ENCODE peak calls at places on chromosome 22, in four cellular contexts. One of them, this sample, is unnamed.

GRCh38 chr22:44486538-44486937 is 11.5 kb downstream of the RTL6 start:
- DNase-seq in GM12865: no peak
- DNase-seq in astrocyte: no peak
- DNase-seq in Calu3: peak
- DNase-seq in this sample: no peak

GRCh38 chr22:48942698-48943566 is 884.7 kb downstream of the BRD1 start:
- DNase-seq in astrocyte: no peak
- DNase-seq in Calu3: no peak
- DNase-seq in GM12865: no peak
- DNase-seq in this sample: no peak

GRCh38 chr22:19800306-19800705 is 39.7 kb downstream of the TBX1 start:
- DNase-seq in astrocyte: no peak
- DNase-seq in Calu3: no peak
- DNase-seq in GM12865: no peak
- DNase-seq in this sample: no peak

GRCh38 chr22:19855504-19856409 is 1.1 kb upstream of the GNB1L start:
- DNase-seq in GM12865: peak
- DNase-seq in Calu3: peak
- DNase-seq in astrocyte: peak
- DNase-seq in this sample: no peak

GRCh38 chr22:17205432-17205831 is 13.8 kb downstream of the ADA2 start:
- DNase-seq in GM12865: peak
- DNase-seq in astrocyte: no peak
- DNase-seq in Calu3: no peak
- DNase-seq in this sample: no peak

GRCh38 chr22:33544707-33545106 is 375.6 kb downstream of the LARGE1 start:
- DNase-seq in astrocyte: peak
- DNase-seq in GM12865: peak
- DNase-seq in Calu3: no peak
- DNase-seq in this sample: no peak

GRCh38 chr22:44500623-44501022 is 2.6 kb upstream of the RTL6 start:
- DNase-seq in GM12865: no peak
- DNase-seq in Calu3: no peak
- DNase-seq in astrocyte: no peak
- DNase-seq in this sample: no peak

GRCh38 chr22:19628038-19628776 is 86.1 kb upstream of the SEPTIN5 start:
- DNase-seq in astrocyte: no peak
- DNase-seq in Calu3: no peak
- DNase-seq in GM12865: no peak
- DNase-seq in this sample: no peak

GRCh38 chr22:44357962-44358553 is 45.3 kb upstream of the SHISAL1 start:
- DNase-seq in GM12865: no peak
- DNase-seq in Calu3: no peak
- DNase-seq in astrocyte: peak
- DNase-seq in this sample: no peak

GRCh38 chr22:29581799-29582198 is 886 bp upstream of the NIPSNAP1 start:
- DNase-seq in GM12865: no peak
- DNase-seq in astrocyte: no peak
- DNase-seq in Calu3: peak
- DNase-seq in this sample: no peak

DNA sequence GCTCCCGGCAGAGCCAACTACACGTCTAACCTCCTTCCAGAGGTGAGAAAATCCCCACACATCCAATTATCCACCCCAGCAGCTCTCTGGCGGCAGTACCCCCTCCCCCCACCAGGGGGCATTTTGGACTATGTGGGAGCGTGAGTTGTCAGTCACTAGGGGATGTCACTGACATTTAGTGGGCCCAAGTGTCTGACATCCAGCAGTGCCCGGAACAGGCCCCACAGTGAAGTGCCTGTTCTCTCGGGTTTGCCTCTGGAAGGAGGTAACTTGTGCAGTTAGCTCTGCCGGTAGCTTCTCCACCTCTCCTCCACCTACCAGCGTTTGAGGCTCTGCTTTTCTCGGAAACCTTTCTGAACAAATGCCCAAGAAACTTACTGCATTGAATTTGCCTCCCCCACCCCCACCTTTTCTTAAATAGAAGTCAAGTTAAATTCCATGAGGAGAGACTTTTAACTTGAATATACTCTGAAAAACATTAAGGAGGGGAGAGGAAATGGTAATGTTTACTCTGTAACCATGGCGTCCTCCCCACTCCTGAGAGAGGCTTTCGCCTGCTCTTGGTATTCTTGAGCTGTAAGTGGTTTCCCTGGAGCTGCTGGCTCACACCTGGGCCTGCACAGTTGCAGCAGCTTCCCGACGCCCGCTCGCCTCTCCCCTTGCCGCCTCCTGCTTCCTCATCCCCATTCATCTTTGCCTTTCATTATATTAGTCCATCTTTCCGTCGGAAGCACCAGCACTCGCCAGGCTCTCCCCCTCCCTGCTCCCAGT is 112.8 kb downstream of the WNT7B start:
- DNase-seq in GM12865: peak
- DNase-seq in astrocyte: peak
- DNase-seq in Calu3: peak
- DNase-seq in this sample: peak
- TF ChIP-seq CTCF in GM12865: peak
- TF ChIP-seq CTCF in astrocyte: peak
- TF ChIP-seq CTCF in Calu3: peak
- TF ChIP-seq CTCF in this sample: peak

DNA sequence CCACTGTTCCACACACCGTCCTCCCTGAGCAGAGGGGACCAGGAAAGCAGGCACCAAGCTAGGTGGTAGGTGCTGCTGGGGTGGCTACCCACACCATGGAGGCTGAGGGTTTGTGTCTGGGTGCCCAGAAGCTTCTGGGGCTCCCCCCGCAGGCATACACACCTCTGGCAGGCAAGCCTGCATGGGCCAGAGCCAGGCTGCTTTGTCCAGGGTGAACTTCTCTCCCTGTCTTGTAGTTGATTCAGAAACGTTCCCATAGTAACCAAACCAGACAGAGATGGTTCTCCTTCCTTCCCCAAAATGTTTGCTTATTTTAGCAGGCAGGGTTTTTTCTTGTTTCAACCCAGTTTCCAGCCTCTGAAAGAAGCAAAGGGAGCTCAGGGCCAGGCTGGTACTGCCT is 40.9 kb upstream of the SUSD2 start:
- DNase-seq in Calu3: no peak
- DNase-seq in astrocyte: no peak
- DNase-seq in GM12865: no peak
- DNase-seq in this sample: no peak
- TF ChIP-seq CTCF in Calu3: no peak
- TF ChIP-seq CTCF in astrocyte: no peak
- TF ChIP-seq CTCF in GM12865: no peak
- TF ChIP-seq CTCF in this sample: no peak

GRCh38 chr22:25841775-25842174 is 99.8 kb downstream of the MYO18B start:
- DNase-seq in Calu3: no peak
- DNase-seq in astrocyte: no peak
- DNase-seq in GM12865: no peak
- DNase-seq in this sample: no peak

GRCh38 chr22:25838960-25839741 is 97.2 kb downstream of the MYO18B start:
- DNase-seq in astrocyte: no peak
- DNase-seq in Calu3: no peak
- DNase-seq in GM12865: no peak
- DNase-seq in this sample: no peak

GRCh38 chr22:25840162-25840561 is 98.2 kb downstream of the MYO18B start:
- DNase-seq in Calu3: no peak
- DNase-seq in astrocyte: no peak
- DNase-seq in GM12865: no peak
- DNase-seq in this sample: no peak

GRCh38 chr22:25840883-25841282 is 98.9 kb downstream of the MYO18B start:
- DNase-seq in astrocyte: no peak
- DNase-seq in GM12865: peak
- DNase-seq in Calu3: no peak
- DNase-seq in this sample: no peak

DNA sequence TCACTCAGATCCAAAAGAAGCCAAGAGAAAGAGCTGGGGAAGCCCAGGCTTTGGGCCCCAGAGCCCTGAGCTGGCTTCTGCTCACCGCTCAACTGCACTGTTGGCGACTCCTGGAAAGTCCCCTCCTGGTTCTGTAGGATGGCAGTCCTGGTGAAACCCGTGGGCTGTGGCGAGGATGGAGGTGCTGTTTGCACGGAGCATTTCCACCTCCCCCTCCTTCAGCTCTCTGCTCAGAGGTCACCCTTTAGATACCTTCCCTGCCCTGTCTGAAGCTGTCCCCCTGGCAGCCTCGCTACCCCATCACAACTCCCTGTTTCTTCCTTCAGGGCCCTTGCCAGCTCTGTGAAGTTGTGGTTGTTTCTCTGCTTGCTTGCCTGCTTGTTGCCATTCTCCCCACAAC is 97.8 kb downstream of the MYO18B start:
- DNase-seq in Calu3: no peak
- DNase-seq in GM12865: peak
- DNase-seq in astrocyte: no peak
- DNase-seq in this sample: no peak
- TF ChIP-seq CTCF in Calu3: no peak
- TF ChIP-seq CTCF in GM12865: no peak
- TF ChIP-seq CTCF in astrocyte: no peak
- TF ChIP-seq CTCF in this sample: no peak

DNA sequence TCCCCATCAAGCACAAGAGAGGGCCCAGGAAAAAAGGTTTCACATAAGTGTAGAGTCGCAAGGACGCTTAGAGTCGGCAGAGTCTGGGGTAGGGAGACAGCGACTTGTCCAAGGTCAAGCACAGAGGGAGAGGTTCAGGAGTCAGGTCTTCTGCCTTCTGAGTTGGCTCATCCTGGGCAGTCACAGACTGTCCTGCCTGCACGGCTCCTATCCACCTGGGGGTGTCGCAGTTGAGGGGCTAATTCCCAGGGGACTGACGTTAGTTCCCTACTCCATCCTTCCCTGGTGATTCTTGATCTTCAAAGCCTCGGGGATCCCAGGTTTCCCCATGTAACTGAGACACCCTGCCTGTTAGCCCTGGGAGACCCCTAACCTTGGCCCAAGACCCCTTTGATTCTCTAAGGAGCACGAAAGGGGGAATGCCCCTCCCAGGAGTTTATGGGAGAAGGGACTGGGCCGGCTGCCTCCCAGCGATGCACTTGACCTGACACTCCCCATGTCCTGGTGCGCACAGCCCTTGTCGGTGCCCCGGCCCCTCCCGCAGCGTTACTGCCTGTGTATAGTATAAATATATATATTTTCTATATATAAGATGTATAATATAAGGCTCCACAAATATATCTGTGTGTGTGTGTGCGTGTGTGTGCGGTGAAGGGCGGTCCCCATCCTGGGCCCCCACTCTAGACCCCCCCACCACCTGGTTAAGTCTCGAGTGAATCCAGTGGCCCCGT is 14.7 kb upstream of the TAB1 start:
- DNase-seq in GM12865: peak
- DNase-seq in Calu3: peak
- DNase-seq in astrocyte: no peak
- DNase-seq in this sample: no peak
- TF ChIP-seq CTCF in GM12865: peak
- TF ChIP-seq CTCF in Calu3: peak
- TF ChIP-seq CTCF in astrocyte: peak
- TF ChIP-seq CTCF in this sample: peak

This sample was measured in HFFc6.